ENCODE peak calls at places on chromosomes 13 and 19, in five cellular contexts. F, Q, D, G and X are unnamed samples.

GRCh38 chr13:111857336-111857735 is 209.6 kb upstream of the SOX1 start:
- DNase-seq in F (no peak), Q (no peak), D (no peak), G (peak), X (no peak)

GRCh38 chr13:33205804-33206221 is 79.7 kb downstream of the STARD13 start:
- DNase-seq in F (peak), Q (no peak), D (no peak), G (no peak), X (no peak)

GRCh38 chr13:44768233-44768632 is 192.1 kb upstream of the TSC22D1 start:
- DNase-seq in F (no peak), Q (peak), D (no peak), G (peak), X (no peak)

GRCh38 chr19:35249848-35250711 is 1.3 kb downstream of the LSR start:
- DNase-seq in F (no peak), Q (no peak), D (no peak), G (peak), X (peak)

GRCh38 chr13:34591801-34592454 is 350.1 kb upstream of the NBEA start:
- DNase-seq in F (peak), Q (no peak), D (no peak), G (peak), X (no peak)

GRCh38 chr19:45005787-45006186 is 4.5 kb downstream of the RELB start:
- DNase-seq in F (no peak), Q (no peak), D (no peak), G (no peak), X (no peak)

GRCh38 chr19:16319466-16319865 is 5.2 kb upstream of the KLF2 start:
- DNase-seq in F (no peak), Q (no peak), D (no peak), G (no peak), X (no peak)

GRCh38 chr13:97295279-97296182 is 73.4 kb downstream of the MBNL2 start:
- DNase-seq in F (no peak), Q (no peak), D (no peak), G (no peak), X (no peak)

GRCh38 chr19:1729568-1729925 is 23.8 kb upstream of the ONECUT3 start:
- DNase-seq in F (no peak), Q (no peak), D (no peak), G (no peak), X (no peak)

GRCh38 chr19:51564791-51565190 is 6.3 kb upstream of the ZNF175 start:
- DNase-seq in F (no peak), Q (no peak), D (no peak), G (no peak), X (no peak)

GRCh38 chr13:102400619-102401125 is 1.2 kb downstream of the FGF14 start:
- DNase-seq in F (peak), Q (no peak), D (no peak), G (no peak), X (no peak)

GRCh38 chr13:105660550-105660949 is 874.9 kb downstream of the EFNB2 start:
- DNase-seq in F (no peak), Q (no peak), D (no peak), G (no peak), X (no peak)

GRCh38 chr13:51637852-51638496 is 53.7 kb downstream of the WDFY2 start:
- DNase-seq in F (no peak), Q (no peak), D (no peak), G (no peak), X (no peak)

GRCh38 chr19:58558623-58559274 is 338 bp upstream of the UBE2M start:
- DNase-seq in F (peak), Q (peak), D (peak), G (peak), X (peak)

GRCh38 chr19:21314676-21315075 is 14.5 kb downstream of the ZNF708 start:
- DNase-seq in F (no peak), Q (no peak), D (no peak), G (no peak), X (no peak)
- TF ChIP-seq POLR2A in F (no peak), Q (no peak), D (no peak), G (no peak), X (no peak)

GRCh38 chr19:56315076-56315828 is 613 bp upstream of the ZSCAN5A start:
- DNase-seq in F (peak), Q (peak), D (peak), G (peak), X (no peak)

GRCh38 chr19:56312787-56313343 is 1.8 kb downstream of the ZSCAN5A start:
- DNase-seq in F (no peak), Q (no peak), D (no peak), G (no peak), X (no peak)

GRCh38 chr19:56316728-56317127 is 2.1 kb upstream of the ZSCAN5A start:
- DNase-seq in F (no peak), Q (no peak), D (no peak), G (no peak), X (no peak)

GRCh38 chr19:56314018-56314583 is 538 bp downstream of the ZSCAN5A start:
- DNase-seq in F (no peak), Q (no peak), D (peak), G (no peak), X (no peak)

DNA sequence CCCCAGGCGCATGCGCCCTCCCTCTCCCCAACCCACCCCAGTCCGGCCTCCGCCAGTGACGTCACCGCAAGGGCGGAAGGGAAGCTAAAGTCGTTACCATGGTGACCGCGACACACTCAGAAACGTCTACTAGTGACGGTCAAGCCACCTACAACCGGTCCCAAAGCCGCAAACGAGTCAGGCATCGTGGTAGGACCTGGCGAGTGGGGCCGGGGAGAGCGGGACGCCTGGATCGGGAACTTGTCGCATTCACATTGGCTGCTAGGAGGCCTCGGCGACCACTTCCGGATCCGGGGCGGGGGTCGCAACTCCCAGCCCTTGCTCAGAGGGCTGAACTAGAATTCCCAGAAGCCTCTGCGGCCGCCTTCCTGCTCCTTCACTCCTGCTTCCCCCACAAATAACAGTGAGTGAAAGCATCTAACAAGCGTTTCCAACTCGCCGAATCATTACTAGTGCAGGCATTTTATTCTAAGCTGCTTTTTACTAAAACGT is at the start of gene ZSCAN5A:
- DNase-seq in F (peak), Q (peak), D (peak), G (peak), X (peak)
- TF ChIP-seq POLR2A in F (peak), Q (peak), D (peak), G (no peak), X (peak)

DNA sequence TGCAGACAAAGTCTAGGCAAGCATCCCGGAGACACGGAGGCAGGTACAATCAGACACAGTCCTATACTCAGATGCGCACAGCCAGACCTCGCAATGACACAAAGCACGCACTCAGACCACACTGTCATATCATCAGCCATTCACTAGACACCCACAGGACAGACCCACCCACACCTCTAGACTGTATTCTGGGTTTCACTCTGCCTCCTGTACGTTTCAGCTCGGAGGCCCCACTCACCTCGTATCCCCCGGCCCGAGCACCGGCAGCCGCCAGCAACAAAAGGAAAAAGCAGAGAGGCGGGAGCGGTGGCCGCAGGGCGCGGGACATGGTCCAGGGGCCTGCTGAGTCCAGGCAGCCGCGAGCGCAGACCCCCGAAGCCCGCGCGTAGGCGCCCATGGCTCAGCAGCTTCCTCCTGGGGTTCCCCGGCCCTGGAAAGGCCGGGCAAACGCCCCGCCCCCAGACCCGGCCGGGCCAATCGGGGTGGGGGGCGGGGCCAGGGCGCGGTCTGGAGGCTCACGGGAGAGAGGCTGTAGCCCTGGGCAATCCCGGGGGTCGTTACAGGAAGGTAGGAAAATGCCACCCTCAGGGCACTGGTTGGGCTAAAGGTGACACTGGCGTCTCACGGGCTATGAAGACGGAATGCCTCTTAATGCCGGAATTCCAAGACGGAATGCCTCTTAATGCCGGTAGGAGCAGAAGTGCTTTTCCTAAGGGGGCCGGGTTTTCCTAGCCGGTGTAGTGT is at the start of the genes MAN2B1 and WDR83:
- DNase-seq in F (peak), Q (no peak), D (peak), G (peak), X (no peak)
- TF ChIP-seq POLR2A in F (peak), Q (peak), D (peak), G (no peak), X (no peak)

GRCh38 chr19:49118565-49119410 is at the start of gene C19orf73:
- DNase-seq in F (peak), Q (peak), D (peak), G (peak), X (no peak)
- TF ChIP-seq POLR2A in F (peak), Q (peak), D (peak), G (no peak), X (peak)

GRCh38 chr13:59392328-59392727 is 771.4 kb downstream of the DIAPH3 start:
- DNase-seq in F (no peak), Q (no peak), D (no peak), G (no peak), X (no peak)

GRCh38 chr13:59398661-59399060 is 765.1 kb downstream of the DIAPH3 start:
- DNase-seq in F (no peak), Q (no peak), D (no peak), G (no peak), X (no peak)

GRCh38 chr13:59398127-59398526 is 765.6 kb downstream of the DIAPH3 start:
- DNase-seq in F (no peak), Q (no peak), D (no peak), G (no peak), X (no peak)

GRCh38 chr13:59391696-59392095 is 772.0 kb downstream of the DIAPH3 start:
- DNase-seq in F (peak), Q (peak), D (peak), G (no peak), X (no peak)

DNA sequence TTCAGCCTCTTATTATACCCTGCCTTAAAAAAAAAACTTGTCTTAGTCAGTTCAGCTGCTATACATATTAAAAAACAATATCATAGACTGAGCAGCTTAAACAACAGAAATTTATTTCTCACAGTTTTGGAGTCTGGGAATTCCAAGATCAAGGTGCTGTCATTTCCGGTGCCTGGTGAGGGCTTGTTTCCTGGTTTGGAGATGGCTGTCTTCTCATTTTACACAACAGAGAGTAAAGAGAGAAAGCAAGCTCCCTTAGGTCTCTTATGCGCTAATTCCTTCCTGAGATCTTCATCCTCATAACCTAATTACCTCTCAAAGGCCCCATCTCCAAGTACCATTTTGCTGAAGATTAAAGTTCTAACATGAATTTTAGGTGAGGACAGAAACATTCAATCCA is 769.2 kb downstream of the DIAPH3 start:
- DNase-seq in F (no peak), Q (no peak), D (no peak), G (no peak), X (no peak)
- TF ChIP-seq POLR2A in F (no peak), Q (no peak), D (no peak), G (no peak), X (no peak)

GRCh38 chr13:28489975-28490550 is 4.9 kb downstream of the FLT1 start:
- DNase-seq in F (no peak), Q (no peak), D (no peak), G (no peak), X (no peak)
- TF ChIP-seq POLR2A in F (no peak), Q (no peak), D (no peak), G (no peak), X (no peak)